ENCODE peak calls at places on chromosomes 7 and 10, in seven cellular contexts. One of them, this sample, is unnamed.

GRCh38 chr7:114062810-114063209 is 144.0 kb upstream of the PPP1R3A start:
- DNase-seq in mesothelial cell of epicardium: no peak
- DNase-seq in upper lobe of right lung: no peak
- DNase-seq in activated CD4-positive, alpha-beta T cell treated with anti-CD3 and anti-CD28 coated beads, Interleukin-2, amount 50 U/mL, for 24 hours: no peak
- DNase-seq in foreskin fibroblast: no peak
- DNase-seq in A172: no peak
- DNase-seq in activated CD8-positive, alpha-beta memory T cell treated with anti-CD3 and anti-CD28 coated beads for 48 hours: no peak
- DNase-seq in this sample: no peak

GRCh38 chr7:104963991-104964385 is 50.0 kb upstream of the KMT2E start:
- DNase-seq in A172: no peak
- DNase-seq in upper lobe of right lung: no peak
- DNase-seq in activated CD4-positive, alpha-beta T cell treated with anti-CD3 and anti-CD28 coated beads, Interleukin-2, amount 50 U/mL, for 24 hours: no peak
- DNase-seq in activated CD8-positive, alpha-beta memory T cell treated with anti-CD3 and anti-CD28 coated beads for 48 hours: no peak
- DNase-seq in foreskin fibroblast: no peak
- DNase-seq in mesothelial cell of epicardium: no peak
- DNase-seq in this sample: no peak

GRCh38 chr7:113872981-113873380 is 45.8 kb downstream of the PPP1R3A start:
- DNase-seq in activated CD4-positive, alpha-beta T cell treated with anti-CD3 and anti-CD28 coated beads, Interleukin-2, amount 50 U/mL, for 24 hours: no peak
- DNase-seq in A172: no peak
- DNase-seq in activated CD8-positive, alpha-beta memory T cell treated with anti-CD3 and anti-CD28 coated beads for 48 hours: no peak
- DNase-seq in foreskin fibroblast: no peak
- DNase-seq in upper lobe of right lung: no peak
- DNase-seq in mesothelial cell of epicardium: no peak
- DNase-seq in this sample: no peak

GRCh38 chr7:46178685-46179084 is 257.6 kb upstream of the IGFBP3 start:
- DNase-seq in mesothelial cell of epicardium: no peak
- DNase-seq in foreskin fibroblast: peak; percentile 46
- DNase-seq in A172: peak; percentile 31
- DNase-seq in activated CD4-positive, alpha-beta T cell treated with anti-CD3 and anti-CD28 coated beads, Interleukin-2, amount 50 U/mL, for 24 hours: no peak
- DNase-seq in activated CD8-positive, alpha-beta memory T cell treated with anti-CD3 and anti-CD28 coated beads for 48 hours: no peak
- DNase-seq in upper lobe of right lung: no peak
- DNase-seq in this sample: no peak

GRCh38 chr10:14838582-14839304 is 637 bp downstream of the HSPA14 start:
- DNase-seq in activated CD4-positive, alpha-beta T cell treated with anti-CD3 and anti-CD28 coated beads, Interleukin-2, amount 50 U/mL, for 24 hours: peak; percentile 4
- DNase-seq in A172: peak; percentile 18
- DNase-seq in upper lobe of right lung: peak; percentile 71
- DNase-seq in foreskin fibroblast: peak; percentile 4
- DNase-seq in mesothelial cell of epicardium: peak; percentile 43
- DNase-seq in activated CD8-positive, alpha-beta memory T cell treated with anti-CD3 and anti-CD28 coated beads for 48 hours: no peak
- DNase-seq in this sample: peak; percentile 50

GRCh38 chr7:137245890-137246289 is 97.6 kb downstream of the PTN start:
- DNase-seq in mesothelial cell of epicardium: no peak
- DNase-seq in activated CD4-positive, alpha-beta T cell treated with anti-CD3 and anti-CD28 coated beads, Interleukin-2, amount 50 U/mL, for 24 hours: no peak
- DNase-seq in activated CD8-positive, alpha-beta memory T cell treated with anti-CD3 and anti-CD28 coated beads for 48 hours: no peak
- DNase-seq in A172: no peak
- DNase-seq in foreskin fibroblast: peak; percentile 4
- DNase-seq in upper lobe of right lung: no peak
- DNase-seq in this sample: no peak

GRCh38 chr10:126334272-126334671 is 54.0 kb downstream of the ADAM12 start:
- DNase-seq in activated CD4-positive, alpha-beta T cell treated with anti-CD3 and anti-CD28 coated beads, Interleukin-2, amount 50 U/mL, for 24 hours: no peak
- DNase-seq in foreskin fibroblast: no peak
- DNase-seq in A172: no peak
- DNase-seq in activated CD8-positive, alpha-beta memory T cell treated with anti-CD3 and anti-CD28 coated beads for 48 hours: no peak
- DNase-seq in upper lobe of right lung: no peak
- DNase-seq in mesothelial cell of epicardium: no peak
- DNase-seq in this sample: no peak

GRCh38 chr7:136925049-136925448 is 56.6 kb downstream of the CHRM2 start:
- DNase-seq in upper lobe of right lung: no peak
- DNase-seq in activated CD8-positive, alpha-beta memory T cell treated with anti-CD3 and anti-CD28 coated beads for 48 hours: no peak
- DNase-seq in A172: peak; percentile 32
- DNase-seq in mesothelial cell of epicardium: no peak
- DNase-seq in foreskin fibroblast: no peak
- DNase-seq in activated CD4-positive, alpha-beta T cell treated with anti-CD3 and anti-CD28 coated beads, Interleukin-2, amount 50 U/mL, for 24 hours: no peak
- DNase-seq in this sample: no peak

GRCh38 chr7:94458041-94458440 is 51.6 kb upstream of the CASD1 start:
- DNase-seq in mesothelial cell of epicardium: no peak
- DNase-seq in foreskin fibroblast: no peak
- DNase-seq in A172: no peak
- DNase-seq in upper lobe of right lung: no peak
- DNase-seq in activated CD4-positive, alpha-beta T cell treated with anti-CD3 and anti-CD28 coated beads, Interleukin-2, amount 50 U/mL, for 24 hours: no peak
- DNase-seq in activated CD8-positive, alpha-beta memory T cell treated with anti-CD3 and anti-CD28 coated beads for 48 hours: no peak
- DNase-seq in this sample: no peak

GRCh38 chr10:13656337-13657183 is 69.8 kb downstream of the PRPF18 start:
- DNase-seq in activated CD8-positive, alpha-beta memory T cell treated with anti-CD3 and anti-CD28 coated beads for 48 hours: no peak
- DNase-seq in foreskin fibroblast: no peak
- DNase-seq in activated CD4-positive, alpha-beta T cell treated with anti-CD3 and anti-CD28 coated beads, Interleukin-2, amount 50 U/mL, for 24 hours: no peak
- DNase-seq in A172: no peak
- DNase-seq in upper lobe of right lung: no peak
- DNase-seq in mesothelial cell of epicardium: no peak
- DNase-seq in this sample: no peak

GRCh38 chr7:128137096-128137655 is 103.9 kb upstream of the LEP start:
- DNase-seq in activated CD8-positive, alpha-beta memory T cell treated with anti-CD3 and anti-CD28 coated beads for 48 hours: no peak
- DNase-seq in foreskin fibroblast: peak; percentile 53
- DNase-seq in A172: peak; percentile 2
- DNase-seq in mesothelial cell of epicardium: no peak
- DNase-seq in activated CD4-positive, alpha-beta T cell treated with anti-CD3 and anti-CD28 coated beads, Interleukin-2, amount 50 U/mL, for 24 hours: no peak
- DNase-seq in upper lobe of right lung: no peak
- DNase-seq in this sample: no peak

GRCh38 chr7:157834501-157835143 is 497.8 kb downstream of the DNAJB6 start:
- DNase-seq in mesothelial cell of epicardium: no peak
- DNase-seq in foreskin fibroblast: no peak
- DNase-seq in upper lobe of right lung: peak; percentile 60
- DNase-seq in A172: no peak
- DNase-seq in activated CD8-positive, alpha-beta memory T cell treated with anti-CD3 and anti-CD28 coated beads for 48 hours: no peak
- DNase-seq in activated CD4-positive, alpha-beta T cell treated with anti-CD3 and anti-CD28 coated beads, Interleukin-2, amount 50 U/mL, for 24 hours: no peak
- DNase-seq in this sample: no peak

GRCh38 chr10:17375936-17376584 is 78.3 kb downstream of the ST8SIA6 start:
- DNase-seq in upper lobe of right lung: no peak
- DNase-seq in activated CD8-positive, alpha-beta memory T cell treated with anti-CD3 and anti-CD28 coated beads for 48 hours: no peak
- DNase-seq in A172: no peak
- DNase-seq in foreskin fibroblast: no peak
- DNase-seq in activated CD4-positive, alpha-beta T cell treated with anti-CD3 and anti-CD28 coated beads, Interleukin-2, amount 50 U/mL, for 24 hours: no peak
- DNase-seq in mesothelial cell of epicardium: no peak
- DNase-seq in this sample: peak; percentile 13

GRCh38 chr7:28478661-28479060 is 66.3 kb downstream of the CREB5 start:
- DNase-seq in activated CD4-positive, alpha-beta T cell treated with anti-CD3 and anti-CD28 coated beads, Interleukin-2, amount 50 U/mL, for 24 hours: no peak
- DNase-seq in activated CD8-positive, alpha-beta memory T cell treated with anti-CD3 and anti-CD28 coated beads for 48 hours: no peak
- DNase-seq in upper lobe of right lung: no peak
- DNase-seq in A172: no peak
- DNase-seq in foreskin fibroblast: no peak
- DNase-seq in mesothelial cell of epicardium: no peak
- DNase-seq in this sample: no peak

GRCh38 chr10:35027567-35027966 is 62.6 kb downstream of the CUL2 start:
- DNase-seq in mesothelial cell of epicardium: no peak
- DNase-seq in foreskin fibroblast: no peak
- DNase-seq in upper lobe of right lung: no peak
- DNase-seq in activated CD4-positive, alpha-beta T cell treated with anti-CD3 and anti-CD28 coated beads, Interleukin-2, amount 50 U/mL, for 24 hours: no peak
- DNase-seq in A172: peak; percentile 26
- DNase-seq in activated CD8-positive, alpha-beta memory T cell treated with anti-CD3 and anti-CD28 coated beads for 48 hours: no peak
- DNase-seq in this sample: no peak

GRCh38 chr7:2220506-2220905 is 12.2 kb downstream of the MAD1L1 start:
- DNase-seq in mesothelial cell of epicardium: no peak
- DNase-seq in activated CD8-positive, alpha-beta memory T cell treated with anti-CD3 and anti-CD28 coated beads for 48 hours: no peak
- DNase-seq in A172: no peak
- DNase-seq in upper lobe of right lung: no peak
- DNase-seq in activated CD4-positive, alpha-beta T cell treated with anti-CD3 and anti-CD28 coated beads, Interleukin-2, amount 50 U/mL, for 24 hours: no peak
- DNase-seq in foreskin fibroblast: no peak
- DNase-seq in this sample: no peak

GRCh38 chr10:102167861-102168260 is 15.7 kb downstream of the NOLC1 start:
- DNase-seq in mesothelial cell of epicardium: no peak
- DNase-seq in activated CD8-positive, alpha-beta memory T cell treated with anti-CD3 and anti-CD28 coated beads for 48 hours: no peak
- DNase-seq in activated CD4-positive, alpha-beta T cell treated with anti-CD3 and anti-CD28 coated beads, Interleukin-2, amount 50 U/mL, for 24 hours: no peak
- DNase-seq in foreskin fibroblast: peak; percentile 43
- DNase-seq in upper lobe of right lung: no peak
- DNase-seq in A172: no peak
- DNase-seq in this sample: no peak

GRCh38 chr7:23712368-23713284 is 2.6 kb downstream of the STK31 start:
- DNase-seq in activated CD8-positive, alpha-beta memory T cell treated with anti-CD3 and anti-CD28 coated beads for 48 hours: no peak
- DNase-seq in activated CD4-positive, alpha-beta T cell treated with anti-CD3 and anti-CD28 coated beads, Interleukin-2, amount 50 U/mL, for 24 hours: no peak
- DNase-seq in mesothelial cell of epicardium: no peak
- DNase-seq in foreskin fibroblast: peak; percentile 43
- DNase-seq in A172: peak; percentile 77
- DNase-seq in upper lobe of right lung: no peak
- DNase-seq in this sample: peak; percentile 77

GRCh38 chr10:111511751-111512150 is 434.9 kb downstream of the ADRA2A start:
- DNase-seq in activated CD8-positive, alpha-beta memory T cell treated with anti-CD3 and anti-CD28 coated beads for 48 hours: no peak
- DNase-seq in mesothelial cell of epicardium: no peak
- DNase-seq in activated CD4-positive, alpha-beta T cell treated with anti-CD3 and anti-CD28 coated beads, Interleukin-2, amount 50 U/mL, for 24 hours: no peak
- DNase-seq in foreskin fibroblast: no peak
- DNase-seq in upper lobe of right lung: no peak
- DNase-seq in A172: no peak
- DNase-seq in this sample: no peak

GRCh38 chr10:6461961-6462360 is 118.1 kb downstream of the PRKCQ start:
- DNase-seq in activated CD8-positive, alpha-beta memory T cell treated with anti-CD3 and anti-CD28 coated beads for 48 hours: no peak
- DNase-seq in activated CD4-positive, alpha-beta T cell treated with anti-CD3 and anti-CD28 coated beads, Interleukin-2, amount 50 U/mL, for 24 hours: no peak
- DNase-seq in foreskin fibroblast: no peak
- DNase-seq in A172: no peak
- DNase-seq in upper lobe of right lung: no peak
- DNase-seq in mesothelial cell of epicardium: no peak
- DNase-seq in this sample: no peak

GRCh38 chr7:16636533-16637173 is 8.9 kb downstream of the ANKMY2 start:
- DNase-seq in foreskin fibroblast: no peak
- DNase-seq in upper lobe of right lung: no peak
- DNase-seq in A172: no peak
- DNase-seq in activated CD8-positive, alpha-beta memory T cell treated with anti-CD3 and anti-CD28 coated beads for 48 hours: no peak
- DNase-seq in activated CD4-positive, alpha-beta T cell treated with anti-CD3 and anti-CD28 coated beads, Interleukin-2, amount 50 U/mL, for 24 hours: no peak
- DNase-seq in mesothelial cell of epicardium: no peak
- DNase-seq in this sample: no peak

GRCh38 chr7:142438923-142439515 is 181.2 kb upstream of the PRSS58 start:
- DNase-seq in activated CD4-positive, alpha-beta T cell treated with anti-CD3 and anti-CD28 coated beads, Interleukin-2, amount 50 U/mL, for 24 hours: no peak
- DNase-seq in mesothelial cell of epicardium: no peak
- DNase-seq in foreskin fibroblast: no peak
- DNase-seq in upper lobe of right lung: no peak
- DNase-seq in A172: no peak
- DNase-seq in activated CD8-positive, alpha-beta memory T cell treated with anti-CD3 and anti-CD28 coated beads for 48 hours: no peak
- DNase-seq in this sample: no peak

GRCh38 chr7:129990403-129991192 is 37.8 kb upstream of the UBE2H start:
- DNase-seq in mesothelial cell of epicardium: no peak
- DNase-seq in A172: peak; percentile 14
- DNase-seq in upper lobe of right lung: no peak
- DNase-seq in activated CD4-positive, alpha-beta T cell treated with anti-CD3 and anti-CD28 coated beads, Interleukin-2, amount 50 U/mL, for 24 hours: no peak
- DNase-seq in activated CD8-positive, alpha-beta memory T cell treated with anti-CD3 and anti-CD28 coated beads for 48 hours: no peak
- DNase-seq in foreskin fibroblast: no peak
- DNase-seq in this sample: no peak

GRCh38 chr7:70797109-70797514 is 334.8 kb upstream of the GALNT17 start:
- DNase-seq in mesothelial cell of epicardium: no peak
- DNase-seq in upper lobe of right lung: no peak
- DNase-seq in activated CD8-positive, alpha-beta memory T cell treated with anti-CD3 and anti-CD28 coated beads for 48 hours: no peak
- DNase-seq in activated CD4-positive, alpha-beta T cell treated with anti-CD3 and anti-CD28 coated beads, Interleukin-2, amount 50 U/mL, for 24 hours: no peak
- DNase-seq in A172: no peak
- DNase-seq in foreskin fibroblast: no peak
- DNase-seq in this sample: no peak

GRCh38 chr10:103659674-103660363 is 166.3 kb downstream of the NEURL1 start:
- DNase-seq in A172: peak; percentile 93
- DNase-seq in foreskin fibroblast: peak; percentile 85
- DNase-seq in activated CD8-positive, alpha-beta memory T cell treated with anti-CD3 and anti-CD28 coated beads for 48 hours: peak; percentile 13
- DNase-seq in upper lobe of right lung: peak; percentile 77
- DNase-seq in activated CD4-positive, alpha-beta T cell treated with anti-CD3 and anti-CD28 coated beads, Interleukin-2, amount 50 U/mL, for 24 hours: peak; percentile 10
- DNase-seq in mesothelial cell of epicardium: no peak
- DNase-seq in this sample: peak; percentile 88

GRCh38 chr7:110043514-110043913 is 1047.4 kb upstream of the LRRN3 start:
- DNase-seq in upper lobe of right lung: no peak
- DNase-seq in foreskin fibroblast: peak; percentile 6
- DNase-seq in mesothelial cell of epicardium: no peak
- DNase-seq in activated CD8-positive, alpha-beta memory T cell treated with anti-CD3 and anti-CD28 coated beads for 48 hours: no peak
- DNase-seq in A172: no peak
- DNase-seq in activated CD4-positive, alpha-beta T cell treated with anti-CD3 and anti-CD28 coated beads, Interleukin-2, amount 50 U/mL, for 24 hours: no peak
- DNase-seq in this sample: no peak

GRCh38 chr10:126500185-126500584 is 111.9 kb upstream of the ADAM12 start:
- DNase-seq in activated CD4-positive, alpha-beta T cell treated with anti-CD3 and anti-CD28 coated beads, Interleukin-2, amount 50 U/mL, for 24 hours: no peak
- DNase-seq in upper lobe of right lung: no peak
- DNase-seq in activated CD8-positive, alpha-beta memory T cell treated with anti-CD3 and anti-CD28 coated beads for 48 hours: no peak
- DNase-seq in foreskin fibroblast: no peak
- DNase-seq in A172: peak; percentile 27
- DNase-seq in mesothelial cell of epicardium: no peak
- DNase-seq in this sample: no peak

GRCh38 chr10:68296833-68297232 is 35.0 kb upstream of the HNRNPH3 start:
- DNase-seq in mesothelial cell of epicardium: no peak
- DNase-seq in activated CD4-positive, alpha-beta T cell treated with anti-CD3 and anti-CD28 coated beads, Interleukin-2, amount 50 U/mL, for 24 hours: no peak
- DNase-seq in foreskin fibroblast: peak; percentile 34
- DNase-seq in upper lobe of right lung: no peak
- DNase-seq in activated CD8-positive, alpha-beta memory T cell treated with anti-CD3 and anti-CD28 coated beads for 48 hours: no peak
- DNase-seq in A172: no peak
- DNase-seq in this sample: no peak

GRCh38 chr10:118300266-118300665 is 41.9 kb downstream of the FAM204A start:
- DNase-seq in upper lobe of right lung: no peak
- DNase-seq in foreskin fibroblast: no peak
- DNase-seq in A172: no peak
- DNase-seq in activated CD4-positive, alpha-beta T cell treated with anti-CD3 and anti-CD28 coated beads, Interleukin-2, amount 50 U/mL, for 24 hours: no peak
- DNase-seq in activated CD8-positive, alpha-beta memory T cell treated with anti-CD3 and anti-CD28 coated beads for 48 hours: no peak
- DNase-seq in mesothelial cell of epicardium: no peak
- DNase-seq in this sample: no peak

GRCh38 chr7:100190059-100190711 is 12.5 kb downstream of the STAG3 start:
- DNase-seq in foreskin fibroblast: peak; percentile 21
- DNase-seq in activated CD4-positive, alpha-beta T cell treated with anti-CD3 and anti-CD28 coated beads, Interleukin-2, amount 50 U/mL, for 24 hours: no peak
- DNase-seq in A172: peak; percentile 42
- DNase-seq in upper lobe of right lung: no peak
- DNase-seq in mesothelial cell of epicardium: no peak
- DNase-seq in activated CD8-positive, alpha-beta memory T cell treated with anti-CD3 and anti-CD28 coated beads for 48 hours: no peak
- DNase-seq in this sample: peak; percentile 30

GRCh38 chr10:71079761-71080380 is 132.5 kb upstream of the UNC5B start:
- DNase-seq in activated CD8-positive, alpha-beta memory T cell treated with anti-CD3 and anti-CD28 coated beads for 48 hours: no peak
- DNase-seq in upper lobe of right lung: peak; percentile 58
- DNase-seq in mesothelial cell of epicardium: no peak
- DNase-seq in foreskin fibroblast: no peak
- DNase-seq in A172: no peak
- DNase-seq in activated CD4-positive, alpha-beta T cell treated with anti-CD3 and anti-CD28 coated beads, Interleukin-2, amount 50 U/mL, for 24 hours: no peak
- DNase-seq in this sample: no peak

GRCh38 chr7:95527033-95527775 is 41.5 kb downstream of the ASB4 start:
- DNase-seq in A172: peak; percentile 68
- DNase-seq in foreskin fibroblast: peak; percentile 21
- DNase-seq in activated CD4-positive, alpha-beta T cell treated with anti-CD3 and anti-CD28 coated beads, Interleukin-2, amount 50 U/mL, for 24 hours: no peak
- DNase-seq in mesothelial cell of epicardium: no peak
- DNase-seq in upper lobe of right lung: no peak
- DNase-seq in activated CD8-positive, alpha-beta memory T cell treated with anti-CD3 and anti-CD28 coated beads for 48 hours: no peak
- DNase-seq in this sample: peak; percentile 59

This sample was measured in GM20000.